ENCODE peak calls at places on chromosomes 6 and 20, in ten cellular contexts. L is uterus, W is lower lobe of right lung, D is astrocyte of the spinal cord, S is breast epithelium, A is Peyer's patch, Z is adrenal gland, F is foreskin fibroblast, Q is WTC11, N is neural crest cell. V is an unnamed sample.

GRCh38 chr6:73123632-73124329 is 101.5 kb downstream of the KHDC1L start:
- DNase-seq in L (no peak), W (no peak), D (no peak), S (no peak), A (no peak), Z (no peak), F (no peak), Q (no peak), N (no peak), V (no peak)

GRCh38 chr6:45377041-45377554 is 636 bp downstream of the SUPT3H start:
- DNase-seq in L (no peak), W (no peak), D (no peak), S (no peak), A (no peak), Z (no peak), F (no peak), Q (no peak), N (no peak), V (no peak)

GRCh38 chr6:154197176-154197850 is 158.3 kb downstream of the OPRM1 start:
- DNase-seq in L (no peak), W (no peak), D (peak; percentile 57), S (no peak), A (no peak), Z (no peak), F (peak; percentile 9), Q (no peak), N (no peak), V (no peak)

GRCh38 chr6:43869091-43869710 is 99.2 kb downstream of the VEGFA start:
- DNase-seq in L (no peak), W (peak; percentile 34), D (no peak), S (no peak), A (no peak), Z (no peak), F (no peak), Q (no peak), N (no peak), V (no peak)

GRCh38 chr6:110662468-110663211 is 152.6 kb downstream of the CDK19 start:
- DNase-seq in L (no peak), W (no peak), D (no peak), S (no peak), A (no peak), Z (no peak), F (peak; percentile 3), Q (no peak), N (no peak), V (no peak)

GRCh38 chr6:130359736-130360135 is 6.1 kb upstream of the TMEM200A start:
- DNase-seq in L (no peak), W (no peak), D (no peak), S (no peak), A (no peak), Z (no peak), F (peak; percentile 60), Q (no peak), N (no peak), V (no peak)

GRCh38 chr6:11214438-11214837 is 18.0 kb downstream of the NEDD9 start:
- DNase-seq in L (no peak), W (no peak), D (no peak), S (peak; percentile 78), A (no peak), Z (no peak), F (no peak), Q (no peak), N (no peak), V (no peak)

GRCh38 chr6:126015869-126016268 is 29.5 kb downstream of the TRMT11 start:
- DNase-seq in L (no peak), W (no peak), D (peak; percentile 19), S (no peak), A (no peak), Z (no peak), F (no peak), Q (no peak), N (no peak), V (no peak)

GRCh38 chr20:42530855-42531674 is 658.6 kb downstream of the PTPRT start:
- DNase-seq in L (no peak), W (no peak), D (no peak), S (no peak), A (no peak), Z (peak; percentile 56), F (no peak), Q (peak; percentile 25), N (peak; percentile 11), V (peak; percentile 15)

GRCh38 chr6:155327326-155328073 is 13.2 kb upstream of the TFB1M start:
- DNase-seq in L (peak; percentile 46), W (peak; percentile 52), D (peak; percentile 80), S (peak; percentile 27), A (peak; percentile 84), Z (peak; percentile 83), F (peak; percentile 48), Q (peak; percentile 48), N (peak; percentile 79), V (peak; percentile 71)

GRCh38 chr6:90247262-90247661 is 49.4 kb downstream of the BACH2 start:
- DNase-seq in L (no peak), W (no peak), D (no peak), S (no peak), A (no peak), Z (no peak), F (no peak), Q (no peak), N (no peak), V (no peak)

GRCh38 chr6:67184405-67184804 is 1450.7 kb upstream of the ADGRB3 start:
- DNase-seq in L (no peak), W (no peak), D (no peak), S (no peak), A (no peak), Z (no peak), F (no peak), Q (no peak), N (no peak), V (no peak)

GRCh38 chr6:105428342-105428957 is 25.6 kb upstream of the PREP start:
- DNase-seq in L (no peak), W (no peak), D (peak; percentile 94), S (peak; percentile 65), A (no peak), Z (no peak), F (peak; percentile 79), Q (no peak), N (no peak), V (no peak)

GRCh38 chr20:36745234-36745926 is 510 bp downstream of the NDRG3 start:
- DNase-seq in L (peak; percentile 27), W (peak; percentile 54), D (peak; percentile 8), S (no peak), A (no peak), Z (no peak), F (no peak), Q (no peak), N (no peak), V (no peak)

GRCh38 chr6:139372326-139373153 is 1.9 kb downstream of the CITED2 start:
- DNase-seq in L (no peak), W (no peak), D (peak; percentile 37), S (no peak), A (no peak), Z (no peak), F (no peak), Q (no peak), N (no peak), V (no peak)

GRCh38 chr20:14992961-14993360 is 655.5 kb upstream of the FLRT3 start:
- DNase-seq in L (no peak), W (no peak), D (peak; percentile 1), S (no peak), A (no peak), Z (no peak), F (peak; percentile 46), Q (no peak), N (no peak), V (no peak)
- TF ChIP-seq CTCF in L (no peak), W (no peak), D (no peak), S (no peak), A (no peak), Z (no peak), F (no peak), Q (no peak), N (no peak), V (no peak)

DNA sequence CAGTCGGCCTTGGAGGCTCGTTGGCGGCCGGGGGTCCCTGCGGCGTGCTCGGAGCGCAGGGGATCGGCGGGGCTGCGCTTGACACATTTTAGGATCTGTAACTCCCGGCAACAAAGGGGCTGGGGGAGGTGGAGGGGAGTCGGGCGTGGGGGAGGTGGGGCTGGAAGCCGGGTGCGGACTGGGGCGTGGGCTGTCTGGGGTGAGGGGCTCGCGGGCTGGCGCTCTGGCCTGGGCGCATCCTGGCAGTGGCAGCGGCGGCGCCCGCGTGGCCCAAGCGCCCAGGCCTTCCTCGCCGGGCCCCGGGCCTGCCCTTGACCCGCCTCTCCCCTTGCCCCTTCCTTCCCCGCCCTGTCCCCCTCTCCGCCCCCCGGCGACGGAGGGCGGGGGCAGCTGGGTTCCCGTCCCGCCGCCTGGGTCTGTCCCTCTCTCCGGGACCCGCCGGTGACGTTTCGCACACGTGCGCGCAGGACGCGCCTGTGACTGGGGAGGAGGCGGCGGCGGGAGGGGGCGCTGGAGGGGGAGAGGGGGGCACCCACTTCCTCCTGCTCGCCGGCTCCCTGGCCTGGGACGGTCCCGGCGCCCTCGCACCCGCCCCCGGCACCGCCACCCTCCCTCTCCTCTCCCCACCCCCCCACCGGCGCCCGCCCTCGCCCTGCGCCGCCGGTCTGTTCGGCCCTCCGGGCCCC is 1.5 kb downstream of the E2F3 start:
- DNase-seq in L (peak; percentile 54), W (peak; percentile 94), D (peak; percentile 79), S (peak; percentile 76), A (peak; percentile 94), Z (peak; percentile 89), F (peak; percentile 89), Q (peak; percentile 87), N (peak; percentile 74), V (peak; percentile 82)
- TF ChIP-seq CTCF in L (no peak), W (no peak), D (no peak), S (no peak), A (no peak), Z (no peak), F (no peak), Q (no peak), N (no peak), V (no peak)

DNA sequence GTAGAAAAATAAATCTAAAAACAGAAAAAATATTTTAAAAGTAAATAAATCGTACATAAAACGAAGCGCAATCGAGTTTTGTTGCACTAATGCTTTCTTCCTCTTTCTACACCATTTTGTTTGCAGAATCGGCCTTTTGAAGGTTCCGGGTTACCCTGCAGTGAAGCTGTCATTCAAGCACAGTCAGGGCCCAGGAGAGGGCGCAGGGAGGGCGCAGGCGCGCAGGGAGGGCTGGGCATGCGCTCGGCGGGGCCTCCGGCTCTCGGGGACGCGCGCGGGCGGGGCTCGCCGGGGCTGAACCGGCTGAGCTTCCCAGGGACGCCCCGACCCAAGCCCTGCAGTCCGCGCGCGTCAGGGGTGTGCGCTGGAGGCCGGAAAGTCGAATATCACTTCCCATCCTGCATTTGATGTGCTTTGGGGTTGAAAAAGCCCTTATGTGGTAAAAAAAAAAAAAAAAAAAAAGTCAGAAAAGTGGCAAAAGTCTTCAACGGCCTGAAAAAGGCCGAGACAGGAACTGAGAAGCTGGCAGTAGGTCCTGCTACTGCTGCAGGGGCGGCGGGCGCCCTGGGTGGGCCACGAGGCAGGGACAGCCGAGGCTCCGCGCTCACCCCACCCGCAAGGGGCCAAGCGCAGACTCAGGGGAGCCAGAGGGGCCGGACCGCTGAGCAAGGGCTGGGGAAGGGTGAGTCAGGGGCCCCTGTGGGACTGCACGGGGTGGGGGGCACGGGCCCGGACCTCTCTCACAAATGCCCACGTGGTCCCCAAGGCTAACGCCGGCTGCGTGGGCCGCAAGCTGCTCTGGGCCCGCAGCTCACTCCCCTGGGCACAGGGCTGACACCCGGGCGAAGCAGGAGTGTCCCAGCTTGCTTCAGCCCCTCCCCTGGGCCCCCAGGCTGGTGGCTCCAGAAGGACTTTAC is 40.5 kb downstream of the THBS2 start:
- DNase-seq in L (peak; percentile 85), W (peak; percentile 93), D (peak; percentile 88), S (peak; percentile 69), A (peak; percentile 96), Z (peak; percentile 96), F (peak; percentile 89), Q (peak; percentile 84), N (peak; percentile 85), V (peak; percentile 92)
- TF ChIP-seq CTCF in L (peak; percentile 52), W (peak; percentile 53), D (peak; percentile 47), S (peak; percentile 14), A (peak; percentile 68), Z (peak; percentile 33), F (peak; percentile 9), Q (no peak), N (peak; percentile 46), V (no peak)

GRCh38 chr6:128487055-128487454 is 33.3 kb downstream of the PTPRK start:
- DNase-seq in L (no peak), W (no peak), D (no peak), S (no peak), A (no peak), Z (no peak), F (no peak), Q (peak; percentile 14), N (no peak), V (no peak)
- TF ChIP-seq CTCF in L (no peak), W (peak; percentile 20), D (peak; percentile 42), S (no peak), A (peak; percentile 43), Z (no peak), F (no peak), Q (no peak), N (peak; percentile 44), V (peak; percentile 22)

V was measured in nephron progenitor cell.